ENCODE peak calls at places on chromosome 2, in five cellular contexts. E is cardiac fibroblast, Q is breast epithelium, R is IMR-90, B is astrocyte of the cerebellum. G is an unnamed sample.
A peak's percentile ranks its signal among the peaks of the same experiment; 100 is the strongest.

GRCh38 chr2:181077128-181077709 is 96.8 kb downstream of the UBE2E3 start:
- DNase-seq in E (peak; percentile 70), Q (no peak), R (peak; percentile 62), B (peak; percentile 22), G (peak; percentile 16)

GRCh38 chr2:49490710-49491109 is 336.4 kb upstream of the FSHR start:
- DNase-seq in E (peak; percentile 11), Q (no peak), R (no peak), B (no peak), G (no peak)

GRCh38 chr2:226308981-226309380 is 490.6 kb downstream of the IRS1 start:
- DNase-seq in E (no peak), Q (no peak), R (peak; percentile 76), B (peak; percentile 5), G (peak; percentile 52)

GRCh38 chr2:135829420-135829983 is 7.5 kb downstream of the LCT start:
- DNase-seq in E (no peak), Q (no peak), R (no peak), B (no peak), G (no peak)

GRCh38 chr2:40874380-40874779 is 422.5 kb upstream of the SLC8A1 start:
- DNase-seq in E (no peak), Q (no peak), R (no peak), B (no peak), G (no peak)

GRCh38 chr2:135796606-135797005 is 40.4 kb downstream of the LCT start:
- DNase-seq in E (no peak), Q (no peak), R (no peak), B (no peak), G (no peak)

GRCh38 chr2:120390381-120391055 is 44.6 kb downstream of the INHBB start:
- DNase-seq in E (no peak), Q (no peak), R (no peak), B (no peak), G (no peak)

GRCh38 chr2:58540680-58541079 is 299.6 kb upstream of the FANCL start:
- DNase-seq in E (no peak), Q (no peak), R (no peak), B (no peak), G (no peak)

GRCh38 chr2:222903234-222904220 is 42.7 kb downstream of the ACSL3 start:
- DNase-seq in E (peak; percentile 79), Q (no peak), R (peak; percentile 73), B (no peak), G (no peak)

GRCh38 chr2:235749121-235749780 is 255.4 kb downstream of the AGAP1 start:
- DNase-seq in E (peak; percentile 50), Q (no peak), R (peak; percentile 66), B (no peak), G (peak; percentile 33)

GRCh38 chr2:24930768-24931167 is 10.7 kb upstream of the ADCY3 start:
- DNase-seq in E (no peak), Q (no peak), R (peak; percentile 46), B (no peak), G (no peak)

GRCh38 chr2:8594731-8595427 is 87.0 kb upstream of the ID2 start:
- DNase-seq in E (no peak), Q (no peak), R (peak; percentile 23), B (no peak), G (no peak)

GRCh38 chr2:129863350-129863749 is 116.1 kb upstream of the RAB6C start:
- DNase-seq in E (no peak), Q (no peak), R (no peak), B (no peak), G (no peak)

GRCh38 chr2:3674446-3674845 is 16.4 kb downstream of the ALLC start:
- DNase-seq in E (no peak), Q (no peak), R (no peak), B (no peak), G (no peak)

GRCh38 chr2:241066893-241067341 is 35.2 kb downstream of the MTERF4 start:
- DNase-seq in E (no peak), Q (peak; percentile 15), R (no peak), B (no peak), G (no peak)

GRCh38 chr2:19955544-19956422 is 34.1 kb downstream of the WDR35 start:
- DNase-seq in E (peak; percentile 88), Q (peak; percentile 18), R (peak; percentile 77), B (peak; percentile 72), G (peak; percentile 37)

DNA sequence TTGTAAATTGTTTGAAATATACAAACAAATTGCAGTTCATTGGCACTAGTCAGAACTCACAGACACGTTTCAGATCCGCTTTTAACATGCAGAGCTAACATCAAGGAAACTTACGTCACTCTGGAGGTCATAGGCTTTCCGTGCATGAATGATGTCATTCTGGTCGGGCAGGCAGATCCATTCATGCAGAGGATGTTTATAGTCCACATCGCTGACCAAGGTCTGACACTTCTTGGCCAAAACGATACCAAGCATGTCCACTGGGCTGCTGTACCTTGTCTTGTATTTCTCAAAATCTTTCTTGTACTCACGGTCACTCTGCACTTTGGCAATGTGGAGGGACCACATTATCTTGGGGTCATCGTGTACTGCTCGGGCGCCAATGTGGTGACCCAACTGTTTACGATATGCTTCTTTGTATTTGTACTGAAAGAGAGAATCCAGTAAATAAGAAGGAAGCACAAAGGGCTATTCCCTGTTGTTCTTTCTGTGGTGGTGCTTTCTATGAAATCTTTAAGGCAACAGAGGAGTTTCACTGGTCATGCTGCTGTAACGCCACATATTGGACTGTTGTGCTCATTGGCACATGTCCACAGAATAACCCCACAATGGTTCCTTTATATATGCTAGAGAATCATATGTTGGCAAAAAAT is 114.8 kb downstream of the NEB start:
- DNase-seq in E (peak; percentile 22), Q (no peak), R (peak; percentile 70), B (no peak), G (no peak)
- TF ChIP-seq CTCF in E (no peak), Q (no peak), R (peak; percentile 3), B (peak; percentile 1), G (no peak)

GRCh38 chr2:10079931-10080535 is at the start of gene CYS1:
- DNase-seq in E (peak; percentile 23), Q (no peak), R (no peak), B (no peak), G (no peak)
- TF ChIP-seq CTCF in E (peak; percentile 5), Q (no peak), R (peak; percentile 36), B (no peak), G (no peak)

GRCh38 chr2:205425069-205425468 is 257.2 kb upstream of the NRP2 start:
- DNase-seq in E (no peak), Q (no peak), R (no peak), B (no peak), G (no peak)
- TF ChIP-seq CTCF in E (no peak), Q (no peak), R (no peak), B (no peak), G (no peak)

DNA sequence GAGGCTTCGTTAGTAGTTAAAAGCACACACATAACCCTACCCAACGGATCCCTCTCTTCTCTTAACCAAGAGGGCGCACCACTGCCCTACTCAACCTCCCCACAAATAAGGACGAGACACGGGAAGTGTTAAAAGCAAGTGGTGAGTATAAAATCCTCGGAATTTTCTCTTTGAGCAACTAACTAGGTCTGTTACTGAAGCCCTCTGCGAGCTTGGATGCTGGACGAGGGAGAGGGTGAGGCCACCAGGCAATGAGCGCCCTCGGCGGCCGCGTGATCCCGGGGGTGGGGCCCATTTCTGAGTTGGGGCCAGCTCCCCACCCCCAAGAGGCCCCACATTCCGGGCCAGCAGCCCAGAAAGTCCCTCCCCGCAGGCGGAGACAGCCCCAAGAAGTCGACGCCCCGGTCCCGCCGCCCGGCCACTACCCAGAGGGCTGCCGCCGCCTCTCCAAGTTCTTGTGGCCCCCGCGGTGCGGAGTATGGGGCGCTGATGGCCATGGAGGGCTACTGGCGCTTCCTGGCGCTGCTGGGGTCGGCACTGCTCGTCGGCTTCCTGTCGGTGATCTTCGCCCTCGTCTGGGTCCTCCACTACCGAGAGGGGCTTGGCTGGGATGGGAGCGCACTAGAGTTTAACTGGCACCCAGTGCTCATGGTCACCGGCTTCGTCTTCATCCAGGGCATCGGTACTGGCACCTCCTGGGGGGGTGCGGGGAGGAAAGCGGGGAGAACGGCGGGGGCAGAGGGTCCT is at the start of gene CYBRD1:
- DNase-seq in E (peak; percentile 96), Q (peak; percentile 76), R (peak; percentile 79), B (peak; percentile 39), G (peak; percentile 59)
- TF ChIP-seq CTCF in E (peak; percentile 3), Q (no peak), R (peak; percentile 8), B (peak; percentile 31), G (no peak)

DNA sequence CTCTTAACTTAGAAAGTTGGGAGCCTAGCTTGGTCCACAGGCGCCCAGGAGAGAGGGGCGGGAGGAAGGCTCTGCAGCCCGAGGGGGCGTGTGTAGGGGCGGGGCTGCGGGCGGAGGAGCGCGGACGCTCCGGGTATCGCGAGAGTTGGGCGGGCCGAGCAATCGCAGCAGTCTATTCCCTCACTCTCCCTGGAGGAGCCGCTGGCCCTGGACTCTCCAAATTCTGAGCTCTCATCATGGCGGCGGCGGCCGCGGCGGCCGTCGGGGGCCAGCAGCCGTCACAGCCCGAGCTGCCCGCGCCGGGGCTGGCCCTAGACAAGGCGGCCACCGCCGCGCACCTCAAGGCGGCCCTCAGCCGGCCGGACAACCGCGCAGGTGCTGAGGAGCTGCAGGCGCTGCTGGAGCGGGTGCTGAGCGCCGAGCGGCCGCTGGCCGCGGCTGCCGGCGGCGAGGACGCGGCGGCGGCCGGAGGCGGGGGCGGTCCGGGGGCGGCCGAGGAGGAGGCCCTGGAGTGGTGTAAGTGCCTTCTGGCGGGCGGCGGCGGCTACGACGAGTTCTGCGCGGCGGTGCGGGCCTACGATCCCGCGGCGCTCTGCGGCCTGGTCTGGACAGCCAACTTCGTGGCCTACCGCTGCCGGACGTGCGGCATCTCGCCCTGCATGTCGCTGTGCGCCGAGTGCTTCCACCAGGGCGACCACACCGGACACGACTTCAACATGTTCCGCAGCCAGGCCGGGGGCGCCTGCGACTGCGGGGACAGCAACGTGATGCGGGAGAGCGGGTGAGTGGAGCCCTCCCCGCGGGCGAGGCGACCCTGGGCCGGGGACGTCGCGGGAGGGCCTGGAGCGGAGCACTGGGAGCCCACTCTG is at the start of gene UBR3:
- DNase-seq in E (peak; percentile 97), Q (peak; percentile 88), R (peak; percentile 91), B (peak; percentile 82), G (peak; percentile 65)
- TF ChIP-seq CTCF in E (no peak), Q (no peak), R (peak; percentile 21), B (no peak), G (no peak)

DNA sequence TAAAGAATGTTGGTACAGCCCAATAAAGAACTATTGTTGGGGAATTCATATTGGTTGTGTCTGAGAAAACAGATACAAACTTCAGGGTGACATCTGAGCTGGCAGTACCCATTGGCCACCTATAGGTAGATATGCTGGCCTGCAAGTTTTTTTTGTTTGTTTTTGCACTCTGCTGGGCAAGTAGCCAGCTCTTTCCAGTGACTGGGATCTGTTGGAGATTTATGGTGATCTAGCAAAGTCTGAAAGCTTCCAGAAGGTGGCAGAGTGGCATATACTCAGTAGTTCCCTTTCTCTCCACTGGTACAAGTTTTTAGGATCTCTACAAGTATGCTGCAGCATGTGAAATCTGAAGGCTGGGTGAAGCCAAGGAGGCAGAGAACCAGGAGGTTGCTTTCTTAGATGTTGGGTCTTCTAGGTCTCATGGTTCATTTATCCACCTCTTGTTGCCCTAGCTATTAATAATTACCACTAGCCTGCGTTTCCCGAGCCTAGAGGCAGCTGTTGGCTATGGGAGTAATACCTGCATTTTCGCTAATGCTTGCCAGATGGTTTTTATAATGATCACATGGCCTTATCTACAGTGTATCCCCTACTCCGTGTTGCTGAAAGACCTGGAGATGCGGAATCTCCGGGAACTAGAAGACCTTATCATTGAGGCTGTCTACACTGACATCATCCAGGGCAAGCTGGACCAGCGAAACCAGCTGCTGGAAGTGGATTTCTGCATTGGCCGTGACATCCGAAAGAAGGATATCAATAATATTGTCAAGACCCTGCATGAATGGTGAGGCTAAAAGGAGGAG is 9.5 kb downstream of the COPS7B start:
- DNase-seq in E (peak; percentile 73), Q (peak; percentile 21), R (peak; percentile 75), B (peak; percentile 36), G (no peak)
- TF ChIP-seq CTCF in E (peak; percentile 35), Q (no peak), R (peak; percentile 39), B (peak; percentile 35), G (peak; percentile 44)

GRCh38 chr2:64485961-64486360 is 32.0 kb downstream of the LGALSL start:
- DNase-seq in E (peak; percentile 35), Q (peak; percentile 29), R (no peak), B (no peak), G (no peak)
- TF ChIP-seq CTCF in E (no peak), Q (no peak), R (no peak), B (no peak), G (no peak)

G was measured in AG09309.